ENCODE peak calls at places on chromosomes 6 and 20, in five cellular contexts. S is Caco-2, M is WTC11, D is SK-N-SH, N is GM13976. Q is an unnamed sample.

GRCh38 chr6:12009904-12010634 is 2.0 kb upstream of the HIVEP1 start:
- DNase-seq in S (no peak), M (no peak), D (no peak), N (no peak), Q (peak)

GRCh38 chr6:29451471-29452193 is 5.2 kb downstream of the OR11A1 start:
- DNase-seq in S (no peak), M (no peak), D (no peak), N (no peak), Q (no peak)

GRCh38 chr6:89375427-89375868 is 22.9 kb upstream of the UBE2J1 start:
- DNase-seq in S (peak), M (peak), D (peak), N (no peak), Q (peak)

GRCh38 chr20:13694420-13695150 is 55.9 kb upstream of the TASP1 start:
- DNase-seq in S (no peak), M (no peak), D (no peak), N (no peak), Q (no peak)

GRCh38 chr6:17352302-17352701 is 41.1 kb upstream of the CAP2 start:
- DNase-seq in S (no peak), M (no peak), D (no peak), N (no peak), Q (no peak)

GRCh38 chr6:2245954-2246863 is 804 bp upstream of the GMDS start:
- DNase-seq in S (peak), M (peak), D (peak), N (peak), Q (peak)

GRCh38 chr6:156655267-156655918 is 121.8 kb upstream of the ARID1B start:
- DNase-seq in S (no peak), M (peak), D (no peak), N (no peak), Q (no peak)

GRCh38 chr20:4787069-4787468 is 65.4 kb downstream of the PRND start:
- DNase-seq in S (no peak), M (no peak), D (no peak), N (no peak), Q (no peak)

GRCh38 chr20:63536241-63536977 is 767 bp downstream of the PTK6 start:
- DNase-seq in S (no peak), M (no peak), D (peak), N (no peak), Q (no peak)

GRCh38 chr6:5162401-5162800 is 77.3 kb downstream of the PPP1R3G start:
- DNase-seq in S (no peak), M (no peak), D (no peak), N (no peak), Q (no peak)

GRCh38 chr6:43516697-43517502 is at the start of the genes POLR1C and YIPF3:
- DNase-seq in S (peak), M (peak), D (peak), N (peak), Q (peak)

GRCh38 chr6:17987576-17988421 is at the start of gene KIF13A:
- DNase-seq in S (peak), M (peak), D (peak), N (peak), Q (peak)

DNA sequence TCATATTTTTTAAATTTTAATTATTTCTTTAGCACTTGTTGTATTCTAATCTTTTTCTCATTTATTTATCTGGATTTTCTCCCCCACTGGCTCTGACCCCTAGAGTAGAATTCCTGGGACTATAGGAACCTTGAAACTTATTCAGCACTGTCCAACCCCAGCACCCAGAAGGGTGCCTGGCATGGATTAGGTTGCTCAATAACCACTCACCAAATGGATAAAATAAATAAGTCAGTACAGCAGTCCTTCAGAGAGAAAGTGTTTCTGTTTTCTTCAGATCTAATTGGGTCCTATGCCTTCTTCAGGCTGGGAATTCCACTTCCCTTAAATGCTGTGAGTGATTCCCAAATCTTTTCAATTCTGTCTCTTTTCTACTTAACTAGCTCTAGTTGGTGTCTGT is 206.2 kb downstream of the PTPRK start:
- DNase-seq in S (no peak), M (no peak), D (no peak), N (no peak), Q (no peak)
- TF ChIP-seq CTCF in S (no peak), M (no peak), D (no peak), N (no peak), Q (no peak)

GRCh38 chr20:8036771-8037170 is 17.2 kb upstream of the TMX4 start:
- DNase-seq in S (no peak), M (no peak), D (no peak), N (no peak), Q (no peak)

GRCh38 chr20:8033447-8033846 is 13.9 kb upstream of the TMX4 start:
- DNase-seq in S (no peak), M (no peak), D (no peak), N (no peak), Q (no peak)

GRCh38 chr20:8043687-8044278 is 24.2 kb upstream of the TMX4 start:
- DNase-seq in S (peak), M (no peak), D (peak), N (peak), Q (peak)

GRCh38 chr20:8039048-8039447 is 19.5 kb upstream of the TMX4 start:
- DNase-seq in S (peak), M (no peak), D (no peak), N (no peak), Q (no peak)
- TF ChIP-seq CTCF in S (no peak), M (no peak), D (no peak), N (no peak), Q (no peak)

DNA sequence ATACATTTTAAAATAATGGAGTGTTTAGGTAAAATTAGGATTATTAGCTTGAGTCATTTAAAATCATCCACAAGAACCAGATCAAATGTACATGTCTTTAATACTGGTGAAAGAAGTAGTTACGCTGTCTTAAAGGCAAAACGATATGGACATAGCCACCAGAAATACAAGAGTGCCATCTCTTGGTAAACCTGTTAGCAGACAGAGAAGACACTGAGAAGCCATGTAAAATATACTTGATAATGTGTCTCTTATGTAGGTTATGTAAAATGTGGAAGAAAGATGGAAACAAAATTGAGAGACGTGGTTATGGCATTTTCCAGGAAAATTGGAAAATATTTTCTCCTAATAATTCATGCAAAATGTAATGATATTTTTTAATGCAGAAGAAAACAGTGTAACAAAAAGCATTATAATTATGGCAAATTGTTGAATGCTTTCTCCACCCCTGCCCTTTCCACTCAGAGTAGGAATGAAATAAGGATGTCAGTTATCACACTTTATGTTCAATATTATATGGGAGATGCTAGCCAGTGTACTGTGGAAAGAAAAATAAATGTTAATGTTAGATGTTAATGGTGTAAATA is 12.2 kb upstream of the SLC17A2 start:
- DNase-seq in S (peak), M (no peak), D (peak), N (peak), Q (peak)
- TF ChIP-seq CTCF in S (peak), M (no peak), D (peak), N (peak), Q (peak)

GRCh38 chr6:85118233-85118632 is 331.6 kb upstream of the NT5E start:
- DNase-seq in S (no peak), M (peak), D (peak), N (no peak), Q (no peak)
- TF ChIP-seq CTCF in S (peak), M (peak), D (peak), N (no peak), Q (peak)

GRCh38 chr6:45718901-45719300 is 296.8 kb downstream of the CLIC5 start:
- DNase-seq in S (no peak), M (no peak), D (no peak), N (no peak), Q (no peak)

GRCh38 chr6:45724027-45724426 is 291.6 kb downstream of the CLIC5 start:
- DNase-seq in S (no peak), M (no peak), D (no peak), N (no peak), Q (no peak)

GRCh38 chr6:45722876-45723275 is 292.8 kb downstream of the CLIC5 start:
- DNase-seq in S (no peak), M (no peak), D (no peak), N (no peak), Q (no peak)

GRCh38 chr6:45724511-45724910 is 291.1 kb downstream of the CLIC5 start:
- DNase-seq in S (no peak), M (no peak), D (no peak), N (no peak), Q (no peak)

DNA sequence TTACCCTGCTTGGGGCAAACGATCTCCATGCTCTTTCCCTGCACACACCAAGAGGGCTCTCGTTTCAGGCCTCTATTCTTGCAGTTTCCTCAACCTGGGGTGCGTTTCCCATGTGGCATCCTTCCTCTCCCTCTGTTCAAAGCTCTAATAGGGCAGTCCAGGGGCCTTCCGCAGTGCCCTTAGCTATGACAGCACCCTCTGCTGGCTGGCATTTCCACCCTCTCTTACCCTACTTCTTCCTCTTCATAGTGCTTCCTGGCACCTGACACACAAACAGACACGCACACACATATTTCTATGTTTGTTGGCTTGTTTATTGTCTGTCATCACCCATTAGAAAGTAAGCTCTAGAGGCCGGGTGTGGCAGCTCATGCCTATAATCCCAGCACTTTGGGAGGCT is 294.0 kb downstream of the CLIC5 start:
- DNase-seq in S (peak), M (peak), D (no peak), N (no peak), Q (no peak)
- TF ChIP-seq CTCF in S (no peak), M (no peak), D (peak), N (no peak), Q (peak)